ENCODE peak calls at places on chromosomes 4 and X, in four cellular contexts. J is posterior cingulate gyrus; D is activated naive CD8-positive, alpha-beta T cell treated with anti-CD3 and anti-CD28 coated beads for 36 hours; T is bronchial epithelial cell. E is an unnamed sample.

GRCh38 chr4:18756661-18757060 is 735.1 kb upstream of the LCORL start:
- DNase-seq in D (no peak), T (peak; percentile 1), J (no peak), E (peak; percentile 85)

GRCh38 chr4:136687118-136687517 is 845.2 kb downstream of the PCDH18 start:
- DNase-seq in D (no peak), J (peak; percentile 25), T (no peak), E (no peak)

GRCh38 chrX:118644378-118644777 is 83.0 kb upstream of the IL13RA1 start:
- DNase-seq in D (no peak), J (no peak), T (peak; percentile 55), E (peak; percentile 49)

GRCh38 chrX:16745102-16745501 is 25.7 kb downstream of the SYAP1 start:
- DNase-seq in T (no peak), J (no peak), D (no peak), E (no peak)

GRCh38 chr4:103996059-103996458 is 276.3 kb upstream of the TACR3 start:
- DNase-seq in T (peak; percentile 69), D (no peak), J (no peak), E (no peak)

GRCh38 chr4:173930329-173930967 is 353.0 kb downstream of the FBXO8 start:
- DNase-seq in D (no peak), T (no peak), J (no peak), E (no peak)

GRCh38 chr4:86661006-86661405 is 66.9 kb downstream of the PTPN13 start:
- DNase-seq in T (peak; percentile 79), D (no peak), J (no peak), E (no peak)

GRCh38 chr4:76850010-76850441 is 47.9 kb downstream of the SOWAHB start:
- DNase-seq in J (no peak), T (peak; percentile 98), D (no peak), E (peak; percentile 88)

GRCh38 chr4:101163936-101164335 is 183.4 kb downstream of the PPP3CA start:
- DNase-seq in D (no peak), J (no peak), T (peak; percentile 68), E (no peak)

GRCh38 chrX:48761674-48762471 is at the start of gene GLOD5:
- DNase-seq in D (peak; percentile 4), T (peak; percentile 62), J (no peak), E (peak; percentile 69)